ENCODE peak calls at places on chromosomes 7 and 10, in five cellular contexts. X is HT-29; A is ACHN; L is activated naive CD8-positive, alpha-beta T cell treated with anti-CD3 and anti-CD28 coated beads, Interleukin-2, amount 50 U/mL, for 16 hours; G is BJ. T is an unnamed sample.
A peak's percentile ranks its signal among the peaks of the same experiment; 100 is the strongest.

GRCh38 chr10:43235070-43235900 is 31.6 kb downstream of the RASGEF1A start:
- DNase-seq in L (no peak), X (no peak), A (no peak), G (no peak), T (no peak)

GRCh38 chr10:16856567-16856966 is 39.3 kb upstream of the RSU1 start:
- DNase-seq in A (no peak), X (no peak), G (no peak), L (no peak), T (peak; percentile 8)

GRCh38 chr7:2018786-2019692 is 213.7 kb downstream of the MAD1L1 start:
- DNase-seq in X (no peak), A (no peak), G (peak; percentile 70), L (no peak), T (no peak)

GRCh38 chr7:154777023-154777422 is 225.9 kb downstream of the PAXIP1 start:
- DNase-seq in L (no peak), A (peak; percentile 30), X (peak; percentile 21), G (no peak), T (peak; percentile 22)

GRCh38 chr10:38740102-38740501 is 646.0 kb downstream of the ZNF37A start:
- DNase-seq in L (no peak), X (no peak), G (no peak), A (no peak), T (no peak)

GRCh38 chr10:42583828-42584227 is 54.5 kb downstream of the ZNF33B start:
- DNase-seq in L (no peak), G (no peak), A (no peak), X (no peak), T (no peak)

GRCh38 chr10:114571316-114571999 is 86.6 kb downstream of the ABLIM1 start:
- DNase-seq in L (no peak), G (no peak), X (no peak), A (no peak), T (no peak)

GRCh38 chr7:35258125-35258890 is 4.4 kb upstream of the TBX20 start:
- DNase-seq in G (no peak), X (no peak), L (no peak), A (no peak), T (no peak)

GRCh38 chr7:100885440-100886141 is 3.9 kb downstream of the UFSP1 start:
- DNase-seq in L (no peak), X (no peak), A (no peak), G (no peak), T (no peak)

T was measured in SK-MEL-5.